ENCODE peak calls at places on chromosomes 5 and 9, in four cellular contexts. J is H1, Y is mesendoderm, G is IMR-90. B is an unnamed sample.

GRCh38 chr5:123705741-123706140 is 193.8 kb downstream of the CSNK1G3 start:
- DNase-seq in J (no peak), Y (no peak), G (peak; percentile 66), B (no peak)

GRCh38 chr5:164578911-164579310 is 1073.5 kb downstream of the MAT2B start:
- DNase-seq in J (no peak), Y (peak; percentile 4), G (no peak), B (no peak)

GRCh38 chr5:801472-801871 is 16.9 kb upstream of the ZDHHC11B start:
- DNase-seq in J (no peak), Y (no peak), G (no peak), B (no peak)

GRCh38 chr9:136604823-136605525 is 57.7 kb upstream of the EGFL7 start:
- DNase-seq in J (no peak), Y (no peak), G (no peak), B (no peak)

GRCh38 chr9:127608104-127608966 is 3.7 kb upstream of the STXBP1 start:
- DNase-seq in J (peak; percentile 90), Y (peak; percentile 89), G (peak; percentile 38), B (peak; percentile 96)

GRCh38 chr5:43947870-43948269 is 344.9 kb downstream of the NNT start:
- DNase-seq in J (no peak), Y (no peak), G (no peak), B (no peak)

GRCh38 chr5:100634937-100635336 is 99.8 kb downstream of the FAM174A start:
- DNase-seq in J (no peak), Y (no peak), G (peak; percentile 2), B (no peak)

GRCh38 chr9:123376218-123377071 is 20.4 kb downstream of the CRB2 start:
- DNase-seq in J (no peak), Y (no peak), G (no peak), B (no peak)

GRCh38 chr9:88754452-88754851 is 219.5 kb downstream of the NXNL2 start:
- DNase-seq in J (no peak), Y (no peak), G (no peak), B (no peak)

GRCh38 chr9:92181296-92181695 is 66.1 kb upstream of the SPTLC1 start:
- DNase-seq in J (no peak), Y (no peak), G (no peak), B (no peak)

GRCh38 chr5:150517272-150518152 is 9.6 kb downstream of the NDST1 start:
- DNase-seq in J (no peak), Y (peak; percentile 47), G (peak; percentile 98), B (no peak)

GRCh38 chr9:124410321-124410913 is 4.8 kb downstream of the PSMB7 start:
- DNase-seq in J (no peak), Y (no peak), G (no peak), B (no peak)

GRCh38 chr9:123679330-123679987 is 250.5 kb downstream of the DENND1A start:
- DNase-seq in J (no peak), Y (no peak), G (peak; percentile 27), B (no peak)

GRCh38 chr9:7185612-7186011 is 427.8 kb downstream of the KDM4C start:
- DNase-seq in J (no peak), Y (peak; percentile 99), G (peak; percentile 90), B (peak; percentile 79)

GRCh38 chr9:131661954-131662621 is 77.8 kb downstream of the RAPGEF1 start:
- DNase-seq in J (no peak), Y (no peak), G (no peak), B (no peak)

GRCh38 chr5:55897905-55898304 is 46.7 kb downstream of the IL31RA start:
- DNase-seq in J (no peak), Y (no peak), G (peak; percentile 62), B (no peak)

GRCh38 chr5:31531543-31531887 is 378 bp downstream of the DROSHA start:
- DNase-seq in J (no peak), Y (no peak), G (no peak), B (no peak)

GRCh38 chr5:5331838-5332237 is 90.6 kb upstream of the ICE1 start:
- DNase-seq in J (no peak), Y (no peak), G (no peak), B (no peak)

GRCh38 chr5:67246108-67246507 is 49.5 kb upstream of the CD180 start:
- DNase-seq in J (no peak), Y (peak; percentile 65), G (peak; percentile 82), B (no peak)

GRCh38 chr9:105158898-105159297 is 85.6 kb upstream of the SLC44A1 start:
- DNase-seq in J (no peak), Y (no peak), G (no peak), B (no peak)

GRCh38 chr5:9789818-9790217 is 159.7 kb upstream of the TAS2R1 start:
- DNase-seq in J (no peak), Y (no peak), G (no peak), B (no peak)

GRCh38 chr5:61625682-61626620 is 293.9 kb downstream of the ZSWIM6 start:
- DNase-seq in J (peak; percentile 83), Y (peak; percentile 78), G (peak; percentile 11), B (peak; percentile 79)

GRCh38 chr9:136943291-136944093 is 1.0 kb downstream of the FBXW5 start:
- DNase-seq in J (peak; percentile 71), Y (peak; percentile 39), G (no peak), B (no peak)

GRCh38 chr9:34463098-34463900 is 4.7 kb downstream of the DNAI1 start:
- DNase-seq in J (no peak), Y (no peak), G (peak; percentile 60), B (no peak)

GRCh38 chr9:110928604-110929003 is 109.7 kb downstream of the LPAR1 start:
- DNase-seq in J (no peak), Y (no peak), G (peak; percentile 61), B (no peak)

GRCh38 chr5:76808142-76808691 is 10.6 kb upstream of the F2RL1 start:
- DNase-seq in J (peak; percentile 74), Y (peak; percentile 94), G (no peak), B (peak; percentile 95)

GRCh38 chr9:98329281-98329680 is 73.8 kb upstream of the TBC1D2 start:
- DNase-seq in J (no peak), Y (no peak), G (no peak), B (no peak)

GRCh38 chr5:169847519-169847918 is 132.8 kb downstream of the INSYN2B start:
- DNase-seq in J (no peak), Y (no peak), G (no peak), B (no peak)

GRCh38 chr9:74498616-74499095 is 1.5 kb downstream of the RORB start:
- DNase-seq in J (peak; percentile 71), Y (peak; percentile 50), G (no peak), B (peak; percentile 51)

GRCh38 chr5:177598477-177598876 is 1.5 kb upstream of the B4GALT7 start:
- DNase-seq in J (no peak), Y (no peak), G (no peak), B (no peak)

GRCh38 chr5:76980518-76981144 is 27.8 kb downstream of the CRHBP start:
- DNase-seq in J (no peak), Y (no peak), G (no peak), B (no peak)

GRCh38 chr9:85443190-85443598 is 298.6 kb downstream of the AGTPBP1 start:
- DNase-seq in J (no peak), Y (no peak), G (no peak), B (no peak)

GRCh38 chr5:65356274-65356673 is 125.4 kb downstream of the ADAMTS6 start:
- DNase-seq in J (no peak), Y (no peak), G (no peak), B (no peak)

GRCh38 chr9:35870351-35870923 is at the start of gene OR13J1:
- DNase-seq in J (no peak), Y (no peak), G (no peak), B (no peak)

GRCh38 chr9:35869621-35870216 is 482 bp downstream of the OR13J1 start:
- DNase-seq in J (no peak), Y (no peak), G (no peak), B (no peak)

GRCh38 chr9:35871514-35871913 is 1.3 kb upstream of the OR13J1 start:
- DNase-seq in J (peak; percentile 35), Y (no peak), G (no peak), B (no peak)

GRCh38 chr9:35867538-35867937 is 2.7 kb downstream of the OR13J1 start:
- DNase-seq in J (no peak), Y (no peak), G (no peak), B (no peak)

DNA sequence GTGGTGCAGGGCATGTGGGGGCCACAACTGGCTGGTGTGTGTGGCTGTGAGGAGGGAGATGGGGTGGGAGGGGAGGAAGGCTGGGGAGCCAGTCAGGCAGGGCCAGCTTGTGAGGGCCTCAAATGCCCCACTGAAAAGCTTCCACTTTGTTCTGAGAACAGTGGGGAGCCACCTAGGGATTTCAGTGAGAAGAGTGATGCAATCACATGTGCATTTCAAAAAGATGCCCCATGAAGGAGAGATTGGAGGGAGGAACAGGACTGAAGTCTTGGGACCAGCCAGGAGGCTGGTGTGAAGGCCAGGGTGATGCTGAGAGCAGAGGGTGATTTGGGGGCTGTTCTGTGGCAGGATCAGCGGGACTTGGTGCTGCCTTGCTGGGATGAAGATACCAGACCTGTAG is 1.2 kb downstream of the OR13J1 start:
- DNase-seq in J (peak; percentile 41), Y (peak; percentile 25), G (no peak), B (no peak)
- H3K56ac ChIP-seq in J (no peak overlapping the region), Y (peak overlapping the region; percentile 34), G (no peak overlapping the region), B (no peak overlapping the region)

GRCh38 chr5:174087783-174088182 is 42.3 kb downstream of the NSG2 start:
- DNase-seq in J (no peak), Y (no peak), G (no peak), B (no peak)

GRCh38 chr5:174090147-174090546 is 44.6 kb downstream of the NSG2 start:
- DNase-seq in J (no peak), Y (no peak), G (no peak), B (no peak)

GRCh38 chr5:174093132-174093531 is 47.6 kb downstream of the NSG2 start:
- DNase-seq in J (no peak), Y (peak; percentile 56), G (no peak), B (peak; percentile 43)

GRCh38 chr5:174094857-174095606 is 49.5 kb downstream of the NSG2 start:
- DNase-seq in J (no peak), Y (no peak), G (no peak), B (no peak)

GRCh38 chr5:174091006-174091578 is 45.6 kb downstream of the NSG2 start:
- DNase-seq in J (no peak), Y (no peak), G (no peak), B (no peak)
- H3K56ac ChIP-seq in J (no peak overlapping the region), Y (no peak overlapping the region), G (no peak overlapping the region), B (no peak overlapping the region)

DNA sequence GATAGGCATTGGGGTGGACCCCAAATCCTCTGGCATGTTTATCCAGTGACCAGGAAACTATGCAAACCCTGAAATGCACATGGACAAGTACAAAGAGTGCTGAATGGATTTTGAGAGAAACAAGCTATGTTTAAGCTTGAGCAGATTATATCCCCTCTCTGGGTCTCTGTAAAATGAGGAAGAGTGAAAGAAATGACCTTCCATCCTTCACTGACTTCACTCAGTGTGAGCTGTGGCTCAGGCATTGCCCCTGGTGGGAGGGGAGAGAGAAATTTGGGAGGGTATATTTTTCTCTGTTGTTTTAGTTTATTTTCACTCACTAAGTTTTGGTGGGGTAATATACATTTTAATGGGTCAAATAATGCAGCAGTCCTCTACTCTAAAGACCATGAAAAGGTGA is 283.4 kb downstream of the EBF1 start:
- DNase-seq in J (no peak), Y (no peak), G (no peak), B (no peak)
- H3K56ac ChIP-seq in J (no peak overlapping the region), Y (no peak overlapping the region), G (no peak overlapping the region), B (no peak overlapping the region)

GRCh38 chr5:172567843-172568242 is 73.2 kb upstream of the NEURL1B start:
- DNase-seq in J (no peak), Y (no peak), G (no peak), B (no peak)

GRCh38 chr5:172565931-172566665 is 75.0 kb upstream of the NEURL1B start:
- DNase-seq in J (no peak), Y (no peak), G (no peak), B (no peak)

GRCh38 chr5:172565455-172565854 is 75.6 kb upstream of the NEURL1B start:
- DNase-seq in J (no peak), Y (no peak), G (no peak), B (no peak)

GRCh38 chr5:172568308-172568923 is 72.6 kb upstream of the NEURL1B start:
- DNase-seq in J (no peak), Y (no peak), G (no peak), B (no peak)

GRCh38 chr5:172567294-172567693 is 73.8 kb upstream of the NEURL1B start:
- DNase-seq in J (no peak), Y (no peak), G (no peak), B (no peak)
- H3K56ac ChIP-seq in J (no peak overlapping the region), Y (no peak overlapping the region), G (no peak overlapping the region), B (no peak overlapping the region)

B was measured in H9.